ENCODE peak calls at places on chromosomes 12 and 14, in seven cellular contexts. W is stimulated activated CD8-positive, alpha-beta memory T cell treated with anti-CD3 and anti-CD28 coated beads, Interleukin-4, amount 100 ng/mL, for 1 hour; E is AG04449; P is tibial artery; I is choroid plexus epithelial cell; J is HCT116; T is heart left ventricle. C is an unnamed sample.

GRCh38 chr14:89416002-89416995 is 734 bp downstream of the FOXN3 start:
- DNase-seq in W (peak; percentile 99), E (peak; percentile 93), P (peak; percentile 99), I (peak; percentile 99), J (peak; percentile 94), T (peak; percentile 99), C (peak; percentile 99)

GRCh38 chr12:83408841-83409240 is 722.1 kb downstream of the TMTC2 start:
- DNase-seq in W (no peak), E (no peak), P (no peak), I (peak; percentile 85), J (no peak), T (no peak), C (no peak)

GRCh38 chr14:67232066-67232465 is 9.2 kb upstream of the PALS1 start:
- DNase-seq in W (no peak), E (no peak), P (no peak), I (no peak), J (no peak), T (no peak), C (no peak)

GRCh38 chr14:55031190-55031589 is 4.2 kb downstream of the SOCS4 start:
- DNase-seq in W (no peak), E (no peak), P (no peak), I (no peak), J (no peak), T (no peak), C (no peak)

GRCh38 chr12:116609236-116609635 is 50.1 kb downstream of the MAP1LC3B2 start:
- DNase-seq in W (no peak), E (no peak), P (no peak), I (no peak), J (no peak), T (no peak), C (no peak)

GRCh38 chr14:22536853-22537338 is 52.1 kb downstream of the DAD1 start:
- DNase-seq in W (peak; percentile 67), E (no peak), P (peak; percentile 87), I (peak; percentile 96), J (peak; percentile 82), T (peak; percentile 70), C (peak; percentile 92)

GRCh38 chr12:118377005-118377890 is 893 bp downstream of the SUDS3 start:
- DNase-seq in W (no peak), E (no peak), P (no peak), I (no peak), J (no peak), T (no peak), C (no peak)

GRCh38 chr14:60240139-60240856 is 8.7 kb upstream of the PPM1A start:
- DNase-seq in W (no peak), E (no peak), P (no peak), I (no peak), J (no peak), T (no peak), C (no peak)

GRCh38 chr12:105946541-105946940 is 192.2 kb downstream of the NUAK1 start:
- DNase-seq in W (no peak), E (no peak), P (no peak), I (peak; percentile 42), J (no peak), T (peak; percentile 65), C (no peak)

GRCh38 chr14:81326451-81326850 is 73.7 kb downstream of the STON2 start:
- DNase-seq in W (no peak), E (no peak), P (no peak), I (no peak), J (no peak), T (no peak), C (no peak)

GRCh38 chr14:51596473-51596870 is 55.2 kb upstream of the FRMD6 start:
- DNase-seq in W (peak; percentile 23), E (no peak), P (no peak), I (no peak), J (no peak), T (no peak), C (no peak)

GRCh38 chr12:69708649-69709048 is 9.5 kb upstream of the BEST3 start:
- DNase-seq in W (no peak), E (no peak), P (no peak), I (no peak), J (no peak), T (no peak), C (no peak)

GRCh38 chr12:43336962-43337555 is 214.9 kb downstream of the ADAMTS20 start:
- DNase-seq in W (no peak), E (no peak), P (no peak), I (peak; percentile 78), J (peak; percentile 29), T (no peak), C (peak; percentile 13)

GRCh38 chr12:56773113-56773512 is 10.0 kb downstream of the HSD17B6 start:
- DNase-seq in W (no peak), E (no peak), P (no peak), I (no peak), J (no peak), T (no peak), C (no peak)

GRCh38 chr14:95614335-95614734 is 71.9 kb upstream of the TCL1B start:
- DNase-seq in W (no peak), E (no peak), P (no peak), I (no peak), J (no peak), T (no peak), C (peak; percentile 32)

GRCh38 chr14:105497671-105498429 is 6.8 kb downstream of the TEDC1 start:
- DNase-seq in W (no peak), E (no peak), P (no peak), I (no peak), J (no peak), T (peak; percentile 20), C (no peak)

GRCh38 chr12:42473561-42473960 is 116.0 kb downstream of the PRICKLE1 start:
- DNase-seq in W (no peak), E (no peak), P (no peak), I (no peak), J (no peak), T (no peak), C (no peak)

GRCh38 chr12:123748661-123749060 is 13.4 kb upstream of the DNAH10 start:
- DNase-seq in W (no peak), E (no peak), P (no peak), I (peak; percentile 50), J (no peak), T (no peak), C (peak; percentile 68)

GRCh38 chr14:102321456-102322101 is 2.0 kb downstream of the ZNF839 start:
- DNase-seq in W (no peak), E (no peak), P (no peak), I (no peak), J (no peak), T (no peak), C (no peak)

GRCh38 chr14:75404843-75405242 is 23.0 kb upstream of the JDP2 start:
- DNase-seq in W (no peak), E (no peak), P (no peak), I (no peak), J (no peak), T (no peak), C (no peak)

GRCh38 chr12:89384050-89384749 is 31.9 kb upstream of the DUSP6 start:
- DNase-seq in W (no peak), E (peak; percentile 81), P (peak; percentile 50), I (peak; percentile 94), J (no peak), T (peak; percentile 42), C (peak; percentile 15)

GRCh38 chr12:9349888-9350885 is 142.0 kb upstream of the PZP start:
- DNase-seq in W (no peak), E (no peak), P (no peak), I (no peak), J (no peak), T (no peak), C (peak; percentile 81)

GRCh38 chr14:24857277-24857676 is 192.7 kb downstream of the STXBP6 start:
- DNase-seq in W (no peak), E (no peak), P (no peak), I (no peak), J (no peak), T (no peak), C (no peak)

GRCh38 chr14:68755016-68755353 is 37.9 kb downstream of the ZFP36L1 start:
- DNase-seq in W (no peak), E (no peak), P (no peak), I (no peak), J (no peak), T (no peak), C (no peak)